ENCODE peak calls at places on chromosomes 3 and 15, in seven cellular contexts. One of them, this sample, is unnamed.
A peak's percentile ranks its signal among the peaks of the same experiment; 100 is the strongest.

GRCh38 chr3:30124435-30125390 is 481.7 kb upstream of the TGFBR2 start:
- DNase-seq in CD4-positive, alpha-beta memory T cell: no peak
- DNase-seq in activated naive CD4-positive, alpha-beta T cell: no peak
- DNase-seq in renal cortical epithelial cell: peak; percentile 88
- DNase-seq in GM20000: no peak
- DNase-seq in A549: no peak
- DNase-seq in SJSA1: no peak
- DNase-seq in this sample: peak; percentile 9

GRCh38 chr15:80325206-80325605 is 73.2 kb upstream of the CTXND1 start:
- DNase-seq in CD4-positive, alpha-beta memory T cell: no peak
- DNase-seq in activated naive CD4-positive, alpha-beta T cell: no peak
- DNase-seq in renal cortical epithelial cell: no peak
- DNase-seq in GM20000: no peak
- DNase-seq in A549: no peak
- DNase-seq in SJSA1: no peak
- DNase-seq in this sample: no peak

GRCh38 chr15:41160639-41161315 is 44.7 kb upstream of the INO80 start:
- DNase-seq in CD4-positive, alpha-beta memory T cell: no peak
- DNase-seq in activated naive CD4-positive, alpha-beta T cell: no peak
- DNase-seq in renal cortical epithelial cell: no peak
- DNase-seq in GM20000: no peak
- DNase-seq in A549: no peak
- DNase-seq in SJSA1: no peak
- DNase-seq in this sample: no peak

GRCh38 chr3:160003520-160004128 is 15.0 kb downstream of the IL12A start:
- DNase-seq in CD4-positive, alpha-beta memory T cell: no peak
- DNase-seq in activated naive CD4-positive, alpha-beta T cell: no peak
- DNase-seq in renal cortical epithelial cell: peak; percentile 35
- DNase-seq in GM20000: peak; percentile 52
- DNase-seq in A549: peak; percentile 69
- DNase-seq in SJSA1: peak; percentile 68
- DNase-seq in this sample: peak; percentile 68

GRCh38 chr3:43707998-43708397 is 17.3 kb downstream of the ABHD5 start:
- DNase-seq in CD4-positive, alpha-beta memory T cell: no peak
- DNase-seq in activated naive CD4-positive, alpha-beta T cell: no peak
- DNase-seq in renal cortical epithelial cell: peak; percentile 97
- DNase-seq in GM20000: no peak
- DNase-seq in A549: peak; percentile 33
- DNase-seq in SJSA1: no peak
- DNase-seq in this sample: no peak

GRCh38 chr3:106794442-106794841 is 582.8 kb upstream of the CCDC54 start:
- DNase-seq in CD4-positive, alpha-beta memory T cell: no peak
- DNase-seq in activated naive CD4-positive, alpha-beta T cell: no peak
- DNase-seq in renal cortical epithelial cell: no peak
- DNase-seq in GM20000: no peak
- DNase-seq in A549: no peak
- DNase-seq in SJSA1: no peak
- DNase-seq in this sample: no peak

GRCh38 chr3:11915621-11916417 is 69.1 kb upstream of the TAMM41 start:
- DNase-seq in CD4-positive, alpha-beta memory T cell: no peak
- DNase-seq in activated naive CD4-positive, alpha-beta T cell: no peak
- DNase-seq in renal cortical epithelial cell: no peak
- DNase-seq in GM20000: no peak
- DNase-seq in A549: no peak
- DNase-seq in SJSA1: no peak
- DNase-seq in this sample: no peak

GRCh38 chr15:34493001-34493400 is 55.4 kb upstream of the GOLGA8A start:
- DNase-seq in CD4-positive, alpha-beta memory T cell: no peak
- DNase-seq in activated naive CD4-positive, alpha-beta T cell: no peak
- DNase-seq in renal cortical epithelial cell: no peak
- DNase-seq in GM20000: no peak
- DNase-seq in A549: no peak
- DNase-seq in SJSA1: no peak
- DNase-seq in this sample: no peak

GRCh38 chr15:52730163-52730562 is 51.0 kb upstream of the ATOSA start:
- DNase-seq in CD4-positive, alpha-beta memory T cell: peak; percentile 73
- DNase-seq in activated naive CD4-positive, alpha-beta T cell: no peak
- DNase-seq in renal cortical epithelial cell: peak; percentile 66
- DNase-seq in GM20000: no peak
- DNase-seq in A549: peak; percentile 35
- DNase-seq in SJSA1: no peak
- DNase-seq in this sample: no peak

GRCh38 chr3:129063841-129064482 is 3.4 kb downstream of the GP9 start:
- DNase-seq in CD4-positive, alpha-beta memory T cell: no peak
- DNase-seq in activated naive CD4-positive, alpha-beta T cell: no peak
- DNase-seq in renal cortical epithelial cell: no peak
- DNase-seq in GM20000: no peak
- DNase-seq in A549: no peak
- DNase-seq in SJSA1: no peak
- DNase-seq in this sample: no peak

This sample was measured in neural progenitor cell.